ENCODE peak calls at places on chromosomes 1 and 21, in ten cellular contexts. One of them, this sample, is unnamed.

GRCh38 chr1:112964347-112964746 is 8.4 kb upstream of the SLC16A1 start:
- DNase-seq in kidney: no peak
- DNase-seq in tibial nerve: no peak
- DNase-seq in AG04450: no peak
- DNase-seq in thoracic aorta: no peak
- DNase-seq in stomach: no peak
- DNase-seq in PC-3: no peak
- DNase-seq in spleen: no peak
- DNase-seq in right lobe of liver: no peak
- DNase-seq in GM12878: no peak
- DNase-seq in this sample: no peak

GRCh38 chr1:66527688-66528087 is 6.3 kb upstream of the SGIP1 start:
- DNase-seq in kidney: no peak
- DNase-seq in tibial nerve: no peak
- DNase-seq in AG04450: peak
- DNase-seq in thoracic aorta: no peak
- DNase-seq in stomach: no peak
- DNase-seq in PC-3: no peak
- DNase-seq in spleen: no peak
- DNase-seq in right lobe of liver: no peak
- DNase-seq in GM12878: no peak
- DNase-seq in this sample: peak

GRCh38 chr1:234862360-234862943 is 252.5 kb upstream of the IRF2BP2 start:
- DNase-seq in kidney: no peak
- DNase-seq in tibial nerve: no peak
- DNase-seq in AG04450: no peak
- DNase-seq in thoracic aorta: no peak
- DNase-seq in stomach: no peak
- DNase-seq in PC-3: no peak
- DNase-seq in spleen: no peak
- DNase-seq in right lobe of liver: no peak
- DNase-seq in GM12878: no peak
- DNase-seq in this sample: no peak

GRCh38 chr1:225651376-225651871 is 1.5 kb downstream of the ENAH start:
- DNase-seq in kidney: no peak
- DNase-seq in tibial nerve: no peak
- DNase-seq in AG04450: no peak
- DNase-seq in thoracic aorta: no peak
- DNase-seq in stomach: no peak
- DNase-seq in PC-3: peak
- DNase-seq in spleen: no peak
- DNase-seq in right lobe of liver: no peak
- DNase-seq in GM12878: no peak
- DNase-seq in this sample: no peak

GRCh38 chr1:19336543-19336942 is 24.4 kb downstream of the SLC66A1 start:
- DNase-seq in kidney: no peak
- DNase-seq in tibial nerve: no peak
- DNase-seq in AG04450: no peak
- DNase-seq in thoracic aorta: no peak
- DNase-seq in stomach: no peak
- DNase-seq in PC-3: peak
- DNase-seq in spleen: no peak
- DNase-seq in right lobe of liver: no peak
- DNase-seq in GM12878: no peak
- DNase-seq in this sample: no peak

GRCh38 chr1:42784946-42785693 is at the start of gene TMEM269:
- DNase-seq in kidney: peak
- DNase-seq in tibial nerve: no peak
- DNase-seq in AG04450: no peak
- DNase-seq in thoracic aorta: no peak
- DNase-seq in stomach: peak
- DNase-seq in PC-3: no peak
- DNase-seq in spleen: peak
- DNase-seq in right lobe of liver: peak
- DNase-seq in GM12878: no peak
- DNase-seq in this sample: no peak

GRCh38 chr1:119743776-119744597 is 24.7 kb downstream of the HMGCS2 start:
- DNase-seq in kidney: peak
- DNase-seq in tibial nerve: peak
- DNase-seq in AG04450: peak
- DNase-seq in thoracic aorta: no peak
- DNase-seq in stomach: peak
- DNase-seq in PC-3: peak
- DNase-seq in spleen: no peak
- DNase-seq in right lobe of liver: peak
- DNase-seq in GM12878: peak
- DNase-seq in this sample: peak

GRCh38 chr21:42214921-42215320 is 4.0 kb upstream of the ABCG1 start:
- DNase-seq in kidney: peak
- DNase-seq in tibial nerve: no peak
- DNase-seq in AG04450: no peak
- DNase-seq in thoracic aorta: no peak
- DNase-seq in stomach: peak
- DNase-seq in PC-3: no peak
- DNase-seq in spleen: peak
- DNase-seq in right lobe of liver: no peak
- DNase-seq in GM12878: no peak
- DNase-seq in this sample: no peak

GRCh38 chr1:35707253-35708178 is 11.2 kb downstream of the C1orf216 start:
- DNase-seq in kidney: peak
- DNase-seq in tibial nerve: no peak
- DNase-seq in AG04450: no peak
- DNase-seq in thoracic aorta: no peak
- DNase-seq in stomach: peak
- DNase-seq in PC-3: no peak
- DNase-seq in spleen: no peak
- DNase-seq in right lobe of liver: peak
- DNase-seq in GM12878: no peak
- DNase-seq in this sample: no peak

GRCh38 chr21:39559511-39559910 is 53.2 kb upstream of the B3GALT5 start:
- DNase-seq in kidney: no peak
- DNase-seq in tibial nerve: no peak
- DNase-seq in AG04450: no peak
- DNase-seq in thoracic aorta: no peak
- DNase-seq in stomach: no peak
- DNase-seq in PC-3: no peak
- DNase-seq in spleen: no peak
- DNase-seq in right lobe of liver: no peak
- DNase-seq in GM12878: no peak
- DNase-seq in this sample: no peak

GRCh38 chr21:29056005-29056404 is 17.4 kb downstream of the CCT8 start:
- DNase-seq in kidney: no peak
- DNase-seq in tibial nerve: no peak
- DNase-seq in AG04450: no peak
- DNase-seq in thoracic aorta: no peak
- DNase-seq in stomach: no peak
- DNase-seq in PC-3: peak
- DNase-seq in spleen: no peak
- DNase-seq in right lobe of liver: no peak
- DNase-seq in GM12878: no peak
- DNase-seq in this sample: no peak

GRCh38 chr1:64864018-64864945 is 102.1 kb downstream of the JAK1 start:
- DNase-seq in kidney: peak
- DNase-seq in tibial nerve: no peak
- DNase-seq in AG04450: no peak
- DNase-seq in thoracic aorta: no peak
- DNase-seq in stomach: peak
- DNase-seq in PC-3: peak
- DNase-seq in spleen: peak
- DNase-seq in right lobe of liver: peak
- DNase-seq in GM12878: peak
- DNase-seq in this sample: no peak

GRCh38 chr1:165637427-165637826 is 6.4 kb downstream of the MGST3 start:
- DNase-seq in kidney: no peak
- DNase-seq in tibial nerve: no peak
- DNase-seq in AG04450: peak
- DNase-seq in thoracic aorta: no peak
- DNase-seq in stomach: no peak
- DNase-seq in PC-3: peak
- DNase-seq in spleen: no peak
- DNase-seq in right lobe of liver: no peak
- DNase-seq in GM12878: no peak
- DNase-seq in this sample: no peak

GRCh38 chr1:155893389-155894142 is 17.6 kb downstream of the RIT1 start:
- DNase-seq in kidney: no peak
- DNase-seq in tibial nerve: no peak
- DNase-seq in AG04450: peak
- DNase-seq in thoracic aorta: peak
- DNase-seq in stomach: no peak
- DNase-seq in PC-3: peak
- DNase-seq in spleen: no peak
- DNase-seq in right lobe of liver: no peak
- DNase-seq in GM12878: no peak
- DNase-seq in this sample: peak

GRCh38 chr1:153339802-153340201 is 8.8 kb downstream of the PGLYRP4 start:
- DNase-seq in kidney: no peak
- DNase-seq in tibial nerve: no peak
- DNase-seq in AG04450: no peak
- DNase-seq in thoracic aorta: no peak
- DNase-seq in stomach: no peak
- DNase-seq in PC-3: no peak
- DNase-seq in spleen: no peak
- DNase-seq in right lobe of liver: no peak
- DNase-seq in GM12878: no peak
- DNase-seq in this sample: no peak

DNA sequence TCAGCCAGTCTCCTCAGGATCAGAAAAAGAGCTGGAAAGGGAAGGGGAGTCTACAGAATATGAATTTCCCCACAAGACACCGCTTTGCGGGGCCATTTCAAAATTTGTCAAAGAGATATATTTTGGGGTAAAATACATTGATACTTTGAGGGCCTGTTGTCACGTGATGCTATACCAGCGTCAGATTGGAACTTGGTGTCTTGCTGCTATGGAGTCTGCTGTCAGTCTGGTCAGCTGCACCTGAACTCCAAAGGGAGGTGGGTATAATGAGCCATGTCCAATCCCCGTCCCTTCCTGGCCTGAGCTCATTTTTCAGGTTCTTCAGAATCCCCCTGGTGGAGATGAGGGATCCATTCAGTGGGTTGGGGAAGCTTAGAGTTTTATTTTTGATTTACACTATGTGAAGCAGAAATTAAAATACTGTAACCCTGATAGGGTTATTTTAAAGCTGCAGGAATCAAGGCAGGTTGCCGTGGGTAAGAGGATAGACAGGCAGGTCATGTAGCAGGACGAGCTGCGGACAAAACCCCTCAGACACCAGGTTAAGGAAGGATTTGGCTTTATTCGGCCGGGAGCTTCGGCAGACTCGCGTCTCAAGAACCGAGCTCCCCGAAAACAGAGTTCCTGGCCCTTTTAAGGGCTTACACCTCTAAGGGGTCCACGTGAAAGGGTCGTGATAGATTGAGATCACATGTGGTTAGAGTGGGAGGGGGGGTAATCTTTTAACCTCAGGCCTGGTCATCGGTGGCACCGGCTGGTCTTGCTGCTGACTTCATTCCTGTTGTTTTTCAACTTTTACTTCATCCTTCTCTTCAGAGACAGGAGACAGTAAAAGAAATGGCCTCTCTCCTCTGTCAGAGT is 2.2 kb upstream of the POFUT2 start:
- DNase-seq in kidney: no peak
- DNase-seq in tibial nerve: peak
- DNase-seq in AG04450: no peak
- DNase-seq in thoracic aorta: no peak
- DNase-seq in stomach: peak
- DNase-seq in PC-3: peak
- DNase-seq in spleen: no peak
- DNase-seq in right lobe of liver: no peak
- DNase-seq in GM12878: no peak
- DNase-seq in this sample: no peak
- TF ChIP-seq CTCF in kidney: no peak
- TF ChIP-seq CTCF in tibial nerve: no peak
- TF ChIP-seq CTCF in AG04450: peak
- TF ChIP-seq CTCF in thoracic aorta: peak
- TF ChIP-seq CTCF in stomach: no peak
- TF ChIP-seq CTCF in PC-3: peak
- TF ChIP-seq CTCF in spleen: no peak
- TF ChIP-seq CTCF in right lobe of liver: no peak
- TF ChIP-seq CTCF in GM12878: no peak
- TF ChIP-seq CTCF in this sample: peak

DNA sequence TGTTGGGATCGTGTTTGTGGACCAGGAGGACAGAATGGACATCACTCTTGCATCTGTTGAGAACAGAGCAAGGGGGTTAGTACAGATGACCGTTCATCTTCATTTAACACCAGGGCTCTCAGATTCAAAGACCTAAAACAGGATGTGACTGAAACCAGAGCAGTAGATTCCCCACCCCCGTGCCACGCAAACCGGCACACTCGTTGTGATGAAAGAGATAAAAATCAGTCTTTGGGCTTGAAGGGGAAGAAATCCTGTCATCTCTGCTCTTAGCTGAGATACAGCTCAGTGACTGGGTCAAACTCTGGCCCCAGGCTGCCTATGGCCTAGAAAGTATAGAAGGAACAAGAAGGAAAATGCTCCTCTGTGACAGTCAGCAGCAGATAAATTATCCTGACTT is 146.2 kb upstream of the KRTAP19-8 start:
- DNase-seq in kidney: no peak
- DNase-seq in tibial nerve: no peak
- DNase-seq in AG04450: no peak
- DNase-seq in thoracic aorta: no peak
- DNase-seq in stomach: no peak
- DNase-seq in PC-3: no peak
- DNase-seq in spleen: no peak
- DNase-seq in right lobe of liver: no peak
- DNase-seq in GM12878: no peak
- DNase-seq in this sample: no peak
- H3K4me3 ChIP-seq in kidney: no peak
- H3K4me3 ChIP-seq in tibial nerve: no peak
- H3K4me3 ChIP-seq in AG04450: no peak
- H3K4me3 ChIP-seq in thoracic aorta: no peak
- H3K4me3 ChIP-seq in stomach: no peak
- H3K4me3 ChIP-seq in PC-3: no peak
- H3K4me3 ChIP-seq in spleen: no peak
- H3K4me3 ChIP-seq in right lobe of liver: no peak
- H3K4me3 ChIP-seq in GM12878: no peak
- H3K4me3 ChIP-seq in this sample: no peak

DNA sequence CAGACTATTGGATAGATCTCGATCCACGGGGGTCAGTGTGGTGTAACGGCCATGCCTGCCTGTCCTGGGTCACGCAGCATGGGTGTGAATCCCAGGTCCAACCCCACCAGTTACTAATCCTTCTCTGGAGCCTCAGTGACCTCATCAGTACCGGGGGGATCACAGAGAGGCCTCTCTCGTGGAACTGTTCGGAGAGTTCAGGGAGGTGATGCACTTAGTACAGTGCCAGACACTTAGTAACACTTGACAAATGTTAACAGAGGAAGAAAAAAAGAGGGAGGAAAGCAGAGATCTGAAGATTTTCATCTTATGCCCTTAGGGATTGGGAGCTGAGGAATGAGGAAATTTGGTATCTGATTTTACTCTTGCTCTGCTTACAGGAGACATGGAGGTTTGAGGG is 2.9 kb downstream of the ABCA4 start:
- DNase-seq in kidney: peak
- DNase-seq in tibial nerve: no peak
- DNase-seq in AG04450: no peak
- DNase-seq in thoracic aorta: no peak
- DNase-seq in stomach: no peak
- DNase-seq in PC-3: no peak
- DNase-seq in spleen: peak
- DNase-seq in right lobe of liver: no peak
- DNase-seq in GM12878: no peak
- DNase-seq in this sample: no peak
- H3K27ac ChIP-seq in kidney: peak
- H3K27ac ChIP-seq in tibial nerve: no peak
- H3K27ac ChIP-seq in AG04450: no peak
- H3K27ac ChIP-seq in thoracic aorta: no peak
- H3K27ac ChIP-seq in stomach: no peak
- H3K27ac ChIP-seq in PC-3: no peak
- H3K27ac ChIP-seq in spleen: no peak
- H3K27ac ChIP-seq in right lobe of liver: no peak
- H3K27ac ChIP-seq in GM12878: no peak
- H3K27ac ChIP-seq in this sample: no peak

GRCh38 chr21:35896060-35896459 is 164.3 kb downstream of the SETD4 start:
- DNase-seq in kidney: no peak
- DNase-seq in tibial nerve: no peak
- DNase-seq in AG04450: no peak
- DNase-seq in thoracic aorta: no peak
- DNase-seq in stomach: no peak
- DNase-seq in PC-3: no peak
- DNase-seq in spleen: no peak
- DNase-seq in right lobe of liver: no peak
- DNase-seq in GM12878: peak
- DNase-seq in this sample: no peak
- TF ChIP-seq CTCF in kidney: no peak
- TF ChIP-seq CTCF in tibial nerve: no peak
- TF ChIP-seq CTCF in AG04450: no peak
- TF ChIP-seq CTCF in thoracic aorta: no peak
- TF ChIP-seq CTCF in stomach: no peak
- TF ChIP-seq CTCF in PC-3: no peak
- TF ChIP-seq CTCF in spleen: no peak
- TF ChIP-seq CTCF in right lobe of liver: no peak
- TF ChIP-seq CTCF in GM12878: no peak
- TF ChIP-seq CTCF in this sample: no peak